ENCODE peak calls at places on chromosomes 12 and 14, in nine cellular contexts. M is lower lobe of right lung; F is HCT116; K is anterior cingulate cortex; N is stimulated activated naive B cell treated with anti-CD40 and anti-IgM and Interleukin-4, amounts not matched to agents 10 μg/mL and 1 μg/mL and 100 μg/mL, for 72 hours; C is astrocyte of the hippocampus; V is ovary; P is PC-3; Z is pancreas. T is an unnamed sample.

GRCh38 chr14:70814466-70814865 is 5.2 kb upstream of the MAP3K9 start:
- DNase-seq in V (no peak), N (no peak), Z (no peak), P (no peak), M (no peak), F (no peak), K (no peak), C (no peak), T (no peak)

GRCh38 chr12:13534645-13535398 is 338.3 kb downstream of the EMP1 start:
- DNase-seq in N (peak; percentile 31), F (peak; percentile 51), Z (peak; percentile 36), C (peak; percentile 82), P (peak; percentile 75), V (no peak), M (peak; percentile 72), K (peak; percentile 52), T (peak; percentile 65)

GRCh38 chr12:32532951-32533350 is 133.6 kb downstream of the FGD4 start:
- DNase-seq in N (no peak), K (no peak), Z (no peak), P (no peak), M (no peak), C (no peak), V (no peak), F (no peak), T (no peak)

GRCh38 chr14:65791551-65791981 is 379.0 kb downstream of the FUT8 start:
- DNase-seq in P (peak; percentile 62), V (no peak), Z (no peak), N (peak; percentile 38), F (no peak), K (no peak), M (no peak), C (peak; percentile 44), T (peak; percentile 62)

GRCh38 chr12:3145036-3145435 is 67.9 kb downstream of the TSPAN9 start:
- DNase-seq in V (no peak), F (no peak), K (no peak), P (no peak), N (no peak), Z (no peak), C (peak; percentile 16), M (no peak), T (no peak)

GRCh38 chr12:80187660-80188090 is 88.3 kb downstream of the OTOGL start:
- DNase-seq in F (no peak), Z (no peak), C (peak; percentile 79), K (no peak), N (no peak), V (no peak), M (no peak), P (peak; percentile 67), T (no peak)

GRCh38 chr12:68508536-68509050 is 102.1 kb upstream of the RAP1B start:
- DNase-seq in N (no peak), Z (no peak), F (no peak), P (no peak), M (no peak), K (no peak), V (no peak), C (no peak), T (no peak)

GRCh38 chr12:25087596-25087995 is 107.4 kb downstream of the DNAI7 start:
- DNase-seq in N (no peak), P (no peak), C (no peak), F (no peak), V (no peak), Z (no peak), M (no peak), K (no peak), T (no peak)

GRCh38 chr14:64253672-64254071 is 40.5 kb downstream of the ESR2 start:
- DNase-seq in F (no peak), V (no peak), Z (no peak), M (no peak), K (no peak), N (no peak), C (no peak), P (peak; percentile 93), T (no peak)

GRCh38 chr12:81617915-81618314 is 141.2 kb downstream of the PPFIA2 start:
- DNase-seq in F (no peak), K (no peak), M (no peak), C (no peak), Z (no peak), N (no peak), P (no peak), V (no peak), T (no peak)

GRCh38 chr12:93894391-93895095 is 217.4 kb downstream of the CRADD start:
- DNase-seq in F (no peak), Z (peak; percentile 52), M (peak; percentile 57), P (no peak), C (peak; percentile 80), K (peak; percentile 88), V (peak; percentile 70), N (no peak), T (no peak)

GRCh38 chr12:67943295-67943892 is 45.9 kb upstream of the IFNG-AS1 start:
- DNase-seq in Z (no peak), N (peak; percentile 46), F (peak; percentile 39), C (peak; percentile 88), V (peak; percentile 24), M (no peak), P (peak; percentile 90), K (no peak), T (peak; percentile 50)

GRCh38 chr12:131591714-131592709 is 118.9 kb upstream of the SFSWAP start:
- DNase-seq in P (no peak), F (no peak), K (no peak), M (no peak), Z (peak; percentile 52), C (no peak), N (no peak), V (no peak), T (no peak)

GRCh38 chr12:109728921-109729836 is 15.6 kb downstream of the FAM222A start:
- DNase-seq in N (no peak), V (no peak), K (no peak), M (peak; percentile 42), P (no peak), F (no peak), C (no peak), Z (peak; percentile 35), T (no peak)

GRCh38 chr14:59425322-59425945 is 39.7 kb downstream of the GPR135 start:
- DNase-seq in V (no peak), F (no peak), M (no peak), N (no peak), P (peak; percentile 41), Z (no peak), C (no peak), K (no peak), T (no peak)

GRCh38 chr12:98594050-98594853 is 766 bp downstream of the SLC25A3 start:
- DNase-seq in M (peak; percentile 64), V (no peak), Z (peak; percentile 79), C (peak; percentile 46), F (no peak), K (no peak), N (peak; percentile 32), P (peak; percentile 14), T (no peak)

GRCh38 chr12:85796001-85796400 is 40.2 kb downstream of the RASSF9 start:
- DNase-seq in Z (no peak), V (no peak), M (no peak), C (no peak), P (no peak), K (no peak), N (no peak), F (no peak), T (no peak)

GRCh38 chr12:120971299-120972180 is 6.8 kb upstream of the HNF1A start:
- DNase-seq in F (peak; percentile 58), V (no peak), M (peak; percentile 22), K (no peak), C (peak; percentile 72), Z (peak; percentile 6), P (peak; percentile 83), N (peak; percentile 31), T (peak; percentile 27)

GRCh38 chr12:76276499-76277151 is 71.6 kb downstream of the BBS10 start:
- DNase-seq in M (no peak), C (no peak), N (no peak), F (no peak), P (no peak), Z (no peak), K (no peak), V (no peak), T (no peak)

GRCh38 chr12:76586764-76587395 is 27.3 kb upstream of the OSBPL8 start:
- DNase-seq in K (no peak), V (no peak), N (no peak), C (peak; percentile 62), Z (no peak), F (peak; percentile 27), M (no peak), P (peak; percentile 60), T (no peak)

GRCh38 chr12:85642810-85643209 is 193.4 kb downstream of the RASSF9 start:
- DNase-seq in M (no peak), N (no peak), P (peak; percentile 45), C (no peak), K (no peak), F (no peak), Z (no peak), V (no peak), T (no peak)

GRCh38 chr14:24340606-24341005 is 815 bp upstream of the RIPK3 start:
- DNase-seq in P (no peak), V (no peak), K (no peak), Z (no peak), F (no peak), M (no peak), N (no peak), C (no peak), T (no peak)

GRCh38 chr14:78836777-78837176 is 666.6 kb downstream of the NRXN3 start:
- DNase-seq in K (no peak), F (peak; percentile 36), P (peak; percentile 58), M (no peak), V (no peak), C (peak; percentile 88), Z (no peak), N (peak; percentile 1), T (peak; percentile 32)

GRCh38 chr14:94144765-94145164 is 15.4 kb upstream of the IFI27L2 start:
- DNase-seq in N (no peak), K (no peak), V (no peak), Z (no peak), M (peak; percentile 57), F (peak; percentile 8), P (no peak), C (no peak), T (no peak)

GRCh38 chr12:95918194-95918993 is 24.0 kb downstream of the CCDC38 start:
- DNase-seq in N (peak; percentile 21), M (no peak), C (peak; percentile 66), F (peak; percentile 37), P (peak; percentile 70), V (no peak), K (no peak), Z (no peak), T (peak; percentile 9)

GRCh38 chr14:105192866-105193731 is 12.0 kb upstream of the NUDT14 start:
- DNase-seq in V (no peak), P (no peak), Z (no peak), K (no peak), F (no peak), N (no peak), C (peak; percentile 56), M (no peak), T (no peak)

GRCh38 chr12:76548222-76548837 is 11.2 kb downstream of the OSBPL8 start:
- DNase-seq in M (no peak), Z (no peak), C (peak; percentile 15), F (no peak), N (no peak), P (peak; percentile 47), V (no peak), K (no peak), T (no peak)

GRCh38 chr12:112121780-112122565 is 3.4 kb upstream of the TRAFD1 start:
- DNase-seq in M (peak; percentile 72), P (peak; percentile 85), N (no peak), V (peak; percentile 77), Z (peak; percentile 92), C (peak; percentile 81), F (peak; percentile 26), K (peak; percentile 33), T (peak; percentile 61)

GRCh38 chr14:74324945-74325361 is 22.2 kb upstream of the ABCD4 start:
- DNase-seq in F (no peak), M (no peak), K (no peak), P (peak; percentile 60), Z (no peak), N (no peak), V (no peak), C (peak; percentile 57), T (peak; percentile 39)

GRCh38 chr12:94942663-94943062 is 60.8 kb downstream of the NDUFA12 start:
- DNase-seq in F (no peak), C (no peak), N (no peak), Z (no peak), K (no peak), M (no peak), V (no peak), P (no peak), T (no peak)

GRCh38 chr14:106831322-106831720 is 1304.9 kb downstream of the TMEM121 start:
- DNase-seq in K (no peak), N (peak; percentile 58), V (no peak), C (no peak), Z (peak; percentile 53), F (no peak), P (no peak), M (peak; percentile 65), T (no peak)

T was measured in PC-9.